ENCODE peak calls at places on chromosome 12, in five cellular contexts. D is AG04450; G is NCI-H1694 treated with DMSO at 0.1 percent for 48 hours; N is stromal cell of bone marrow; C is stimulated activated CD8-positive, alpha-beta memory T cell treated with anti-CD3 and anti-CD28 coated beads, Interleukin-15, amount 100 ng/mL, for 4 hours. K is an unnamed sample.

GRCh38 chr12:55280991-55281390 is 15.4 kb downstream of the OR6C6 start:
- DNase-seq in D (no peak), N (no peak), G (no peak), C (no peak), K (no peak)

GRCh38 chr12:76706099-76706498 is 57.8 kb upstream of the ZDHHC17 start:
- DNase-seq in C (no peak), N (no peak), G (no peak), D (no peak), K (no peak)

GRCh38 chr12:49223590-49224369 is 34.9 kb upstream of the TUBA1A start:
- DNase-seq in D (no peak), G (no peak), N (no peak), C (no peak), K (no peak)

GRCh38 chr12:124862768-124863408 is 776 bp downstream of the SCARB1 start:
- DNase-seq in D (no peak), C (no peak), G (no peak), N (no peak), K (no peak)

GRCh38 chr12:23564454-23564853 is 385.0 kb downstream of the SOX5 start:
- DNase-seq in C (no peak), D (no peak), N (no peak), G (peak; percentile 100), K (no peak)

GRCh38 chr12:115630133-115630532 is 647.4 kb downstream of the MED13L start:
- DNase-seq in N (no peak), G (no peak), D (no peak), C (no peak), K (no peak)

GRCh38 chr12:131833896-131834641 is 5.9 kb downstream of the MMP17 start:
- DNase-seq in D (no peak), C (no peak), G (peak; percentile 33), N (no peak), K (no peak)

GRCh38 chr12:79438480-79439178 is 252.1 kb downstream of the PAWR start:
- DNase-seq in C (no peak), N (no peak), G (no peak), D (no peak), K (no peak)

GRCh38 chr12:87384226-87384625 is 645.0 kb downstream of the C12orf50 start:
- DNase-seq in C (no peak), G (no peak), D (no peak), N (no peak), K (no peak)

GRCh38 chr12:123269980-123270379 is 1.7 kb downstream of the CDK2AP1 start:
- DNase-seq in N (no peak), C (no peak), D (no peak), G (no peak), K (no peak)

GRCh38 chr12:92431146-92431545 is 271.6 kb upstream of the PLEKHG7 start:
- DNase-seq in N (no peak), D (no peak), C (peak; percentile 3), G (no peak), K (no peak)

GRCh38 chr12:65825573-65826512 is 1.6 kb downstream of the HMGA2 start:
- DNase-seq in D (no peak), G (no peak), N (no peak), C (no peak), K (no peak)

GRCh38 chr12:7571253-7571652 is 67.7 kb upstream of the CD163 start:
- DNase-seq in D (no peak), G (no peak), C (no peak), N (no peak), K (no peak)

GRCh38 chr12:62879691-62880090 is 55.3 kb downstream of the PPM1H start:
- DNase-seq in D (no peak), C (no peak), G (no peak), N (no peak), K (no peak)

K was measured in skeletal muscle cell.